ENCODE peak calls at places on chromosomes 13 and 19, in ten cellular contexts. One of them, this sample, is unnamed. For H3K4me1, the result is how much of the 10 kb centered on the place peaks cover.

GRCh38 chr19:49157445-49158224 is at the start of gene TRPM4:
- DNase-seq in left ventricle myocardium inferior: peak
- DNase-seq in A673: peak
- DNase-seq in adrenal gland: peak
- DNase-seq in heart left ventricle: peak
- DNase-seq in fibroblast of lung: peak
- DNase-seq in pancreas: peak
- DNase-seq in mammary epithelial cell: peak
- DNase-seq in IMR-90: peak
- DNase-seq in neural progenitor cell: peak
- DNase-seq in this sample: peak

GRCh38 chr13:51249767-51250741 is 27.9 kb downstream of the FAM124A start:
- DNase-seq in A673: no peak
- DNase-seq in neural progenitor cell: no peak
- DNase-seq in IMR-90: no peak
- DNase-seq in left ventricle myocardium inferior: no peak
- DNase-seq in adrenal gland: no peak
- DNase-seq in pancreas: no peak
- DNase-seq in fibroblast of lung: no peak
- DNase-seq in mammary epithelial cell: no peak
- DNase-seq in heart left ventricle: no peak
- DNase-seq in this sample: no peak

GRCh38 chr19:17393914-17394313 is at the start of gene CCDC194:
- DNase-seq in pancreas: no peak
- DNase-seq in neural progenitor cell: no peak
- DNase-seq in mammary epithelial cell: no peak
- DNase-seq in left ventricle myocardium inferior: no peak
- DNase-seq in A673: no peak
- DNase-seq in fibroblast of lung: no peak
- DNase-seq in adrenal gland: no peak
- DNase-seq in IMR-90: no peak
- DNase-seq in heart left ventricle: no peak
- DNase-seq in this sample: no peak

GRCh38 chr13:60591348-60591747 is 194.3 kb downstream of the TDRD3 start:
- DNase-seq in neural progenitor cell: no peak
- DNase-seq in mammary epithelial cell: peak
- DNase-seq in left ventricle myocardium inferior: no peak
- DNase-seq in IMR-90: peak
- DNase-seq in pancreas: no peak
- DNase-seq in fibroblast of lung: peak
- DNase-seq in adrenal gland: no peak
- DNase-seq in heart left ventricle: no peak
- DNase-seq in A673: peak
- DNase-seq in this sample: peak

GRCh38 chr13:22461854-22462565 is 718.8 kb upstream of the SGCG start:
- DNase-seq in mammary epithelial cell: no peak
- DNase-seq in pancreas: no peak
- DNase-seq in neural progenitor cell: no peak
- DNase-seq in IMR-90: no peak
- DNase-seq in fibroblast of lung: no peak
- DNase-seq in A673: no peak
- DNase-seq in heart left ventricle: no peak
- DNase-seq in adrenal gland: peak
- DNase-seq in left ventricle myocardium inferior: no peak
- DNase-seq in this sample: no peak

GRCh38 chr19:3516675-3517207 is 10.6 kb downstream of the FZR1 start:
- DNase-seq in heart left ventricle: no peak
- DNase-seq in left ventricle myocardium inferior: no peak
- DNase-seq in mammary epithelial cell: no peak
- DNase-seq in IMR-90: no peak
- DNase-seq in A673: no peak
- DNase-seq in adrenal gland: no peak
- DNase-seq in fibroblast of lung: no peak
- DNase-seq in pancreas: peak
- DNase-seq in neural progenitor cell: no peak
- DNase-seq in this sample: no peak

GRCh38 chr19:1975081-1975480 is 34.1 kb downstream of the CSNK1G2 start:
- DNase-seq in IMR-90: peak
- DNase-seq in adrenal gland: peak
- DNase-seq in heart left ventricle: no peak
- DNase-seq in mammary epithelial cell: no peak
- DNase-seq in left ventricle myocardium inferior: no peak
- DNase-seq in neural progenitor cell: no peak
- DNase-seq in A673: no peak
- DNase-seq in fibroblast of lung: no peak
- DNase-seq in pancreas: no peak
- DNase-seq in this sample: peak

GRCh38 chr19:43636121-43636683 is 3.4 kb downstream of the CADM4 start:
- DNase-seq in A673: no peak
- DNase-seq in adrenal gland: no peak
- DNase-seq in mammary epithelial cell: no peak
- DNase-seq in neural progenitor cell: peak
- DNase-seq in IMR-90: no peak
- DNase-seq in heart left ventricle: no peak
- DNase-seq in pancreas: no peak
- DNase-seq in left ventricle myocardium inferior: no peak
- DNase-seq in fibroblast of lung: peak
- DNase-seq in this sample: no peak

GRCh38 chr13:19845758-19846157 is 17.7 kb downstream of the ZMYM5 start:
- DNase-seq in fibroblast of lung: peak
- DNase-seq in IMR-90: peak
- DNase-seq in mammary epithelial cell: peak
- DNase-seq in adrenal gland: peak
- DNase-seq in heart left ventricle: peak
- DNase-seq in left ventricle myocardium inferior: no peak
- DNase-seq in neural progenitor cell: no peak
- DNase-seq in pancreas: no peak
- DNase-seq in A673: peak
- DNase-seq in this sample: no peak

GRCh38 chr19:3335431-3336350 is 30.7 kb upstream of the NFIC start:
- DNase-seq in heart left ventricle: peak
- DNase-seq in adrenal gland: peak
- DNase-seq in mammary epithelial cell: no peak
- DNase-seq in IMR-90: peak
- DNase-seq in neural progenitor cell: no peak
- DNase-seq in fibroblast of lung: peak
- DNase-seq in left ventricle myocardium inferior: peak
- DNase-seq in A673: no peak
- DNase-seq in pancreas: peak
- DNase-seq in this sample: peak

DNA sequence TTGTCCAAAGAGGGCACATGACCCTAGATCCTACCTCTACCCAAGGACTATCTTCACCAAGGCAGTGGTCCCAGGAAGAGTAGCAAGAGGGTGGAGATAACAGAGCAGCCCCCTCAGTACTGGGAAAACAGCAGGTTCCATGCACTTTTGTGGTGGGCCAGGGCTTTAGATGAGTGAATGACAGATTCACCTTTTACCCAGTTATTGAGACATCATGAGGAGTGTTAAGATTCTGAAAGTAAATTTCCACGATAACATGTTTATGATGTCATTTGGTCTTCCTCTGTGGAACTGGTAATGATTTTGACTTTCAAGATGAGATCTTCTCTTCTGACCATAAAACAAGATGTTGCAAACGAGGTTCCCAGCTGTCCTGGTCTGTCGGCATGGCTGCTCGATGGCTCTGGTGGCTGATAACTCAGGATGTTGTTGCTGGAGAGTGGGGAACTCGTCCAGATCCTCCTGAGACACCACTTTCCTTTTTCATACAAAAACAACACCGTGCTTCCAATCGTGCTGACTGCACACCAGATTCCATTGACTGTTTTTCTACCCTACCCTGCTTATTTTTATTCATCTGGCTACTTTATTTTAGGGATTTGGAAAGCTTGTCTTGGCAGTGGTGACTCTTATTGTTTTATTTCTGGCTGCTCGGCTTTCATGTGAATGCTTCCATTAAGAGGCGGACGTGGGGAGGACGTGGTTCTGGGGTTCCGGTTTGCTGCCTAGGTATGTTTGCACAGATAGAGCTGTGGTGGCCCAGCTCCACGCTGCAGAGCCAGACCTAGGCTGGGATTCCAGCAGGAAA is 88.5 kb downstream of the LRCH1 start:
- DNase-seq in heart left ventricle: peak
- DNase-seq in fibroblast of lung: peak
- DNase-seq in neural progenitor cell: no peak
- DNase-seq in A673: no peak
- DNase-seq in left ventricle myocardium inferior: peak
- DNase-seq in mammary epithelial cell: no peak
- DNase-seq in adrenal gland: peak
- DNase-seq in IMR-90: no peak
- DNase-seq in pancreas: no peak
- DNase-seq in this sample: peak
- H3K4me1 ChIP-seq in heart left ventricle: half or more
- H3K4me1 ChIP-seq in fibroblast of lung: under half
- H3K4me1 ChIP-seq in neural progenitor cell: under half
- H3K4me1 ChIP-seq in A673: half or more
- H3K4me1 ChIP-seq in left ventricle myocardium inferior: half or more
- H3K4me1 ChIP-seq in mammary epithelial cell: under half
- H3K4me1 ChIP-seq in adrenal gland: under half
- H3K4me1 ChIP-seq in IMR-90: under half
- H3K4me1 ChIP-seq in pancreas: under half
- H3K4me1 ChIP-seq in this sample: half or more

GRCh38 chr19:12260236-12260635 is 34.4 kb downstream of the ZNF44 start:
- DNase-seq in heart left ventricle: no peak
- DNase-seq in A673: no peak
- DNase-seq in neural progenitor cell: no peak
- DNase-seq in IMR-90: no peak
- DNase-seq in mammary epithelial cell: no peak
- DNase-seq in left ventricle myocardium inferior: no peak
- DNase-seq in fibroblast of lung: no peak
- DNase-seq in adrenal gland: no peak
- DNase-seq in pancreas: no peak
- DNase-seq in this sample: no peak

GRCh38 chr19:12261554-12261953 is 33.1 kb downstream of the ZNF44 start:
- DNase-seq in fibroblast of lung: no peak
- DNase-seq in neural progenitor cell: no peak
- DNase-seq in left ventricle myocardium inferior: no peak
- DNase-seq in pancreas: no peak
- DNase-seq in adrenal gland: no peak
- DNase-seq in IMR-90: no peak
- DNase-seq in heart left ventricle: no peak
- DNase-seq in mammary epithelial cell: no peak
- DNase-seq in A673: no peak
- DNase-seq in this sample: no peak

GRCh38 chr19:12270854-12271253 is 23.8 kb downstream of the ZNF44 start:
- DNase-seq in mammary epithelial cell: no peak
- DNase-seq in fibroblast of lung: no peak
- DNase-seq in neural progenitor cell: no peak
- DNase-seq in IMR-90: no peak
- DNase-seq in left ventricle myocardium inferior: no peak
- DNase-seq in pancreas: no peak
- DNase-seq in heart left ventricle: no peak
- DNase-seq in adrenal gland: no peak
- DNase-seq in A673: no peak
- DNase-seq in this sample: no peak

GRCh38 chr19:12260861-12261260 is 33.8 kb downstream of the ZNF44 start:
- DNase-seq in neural progenitor cell: no peak
- DNase-seq in heart left ventricle: no peak
- DNase-seq in mammary epithelial cell: no peak
- DNase-seq in adrenal gland: no peak
- DNase-seq in pancreas: no peak
- DNase-seq in left ventricle myocardium inferior: no peak
- DNase-seq in IMR-90: no peak
- DNase-seq in A673: no peak
- DNase-seq in fibroblast of lung: no peak
- DNase-seq in this sample: no peak

GRCh38 chr19:12265921-12266704 is 28.6 kb downstream of the ZNF44 start:
- DNase-seq in A673: no peak
- DNase-seq in pancreas: peak
- DNase-seq in heart left ventricle: no peak
- DNase-seq in adrenal gland: no peak
- DNase-seq in IMR-90: no peak
- DNase-seq in fibroblast of lung: no peak
- DNase-seq in neural progenitor cell: no peak
- DNase-seq in left ventricle myocardium inferior: no peak
- DNase-seq in mammary epithelial cell: no peak
- DNase-seq in this sample: no peak
- H3K4me3 ChIP-seq in A673: no peak
- H3K4me3 ChIP-seq in pancreas: no peak
- H3K4me3 ChIP-seq in heart left ventricle: no peak
- H3K4me3 ChIP-seq in adrenal gland: no peak
- H3K4me3 ChIP-seq in IMR-90: no peak
- H3K4me3 ChIP-seq in fibroblast of lung: no peak
- H3K4me3 ChIP-seq in neural progenitor cell: no peak
- H3K4me3 ChIP-seq in left ventricle myocardium inferior: no peak
- H3K4me3 ChIP-seq in mammary epithelial cell: no peak
- H3K4me3 ChIP-seq in this sample: no peak

DNA sequence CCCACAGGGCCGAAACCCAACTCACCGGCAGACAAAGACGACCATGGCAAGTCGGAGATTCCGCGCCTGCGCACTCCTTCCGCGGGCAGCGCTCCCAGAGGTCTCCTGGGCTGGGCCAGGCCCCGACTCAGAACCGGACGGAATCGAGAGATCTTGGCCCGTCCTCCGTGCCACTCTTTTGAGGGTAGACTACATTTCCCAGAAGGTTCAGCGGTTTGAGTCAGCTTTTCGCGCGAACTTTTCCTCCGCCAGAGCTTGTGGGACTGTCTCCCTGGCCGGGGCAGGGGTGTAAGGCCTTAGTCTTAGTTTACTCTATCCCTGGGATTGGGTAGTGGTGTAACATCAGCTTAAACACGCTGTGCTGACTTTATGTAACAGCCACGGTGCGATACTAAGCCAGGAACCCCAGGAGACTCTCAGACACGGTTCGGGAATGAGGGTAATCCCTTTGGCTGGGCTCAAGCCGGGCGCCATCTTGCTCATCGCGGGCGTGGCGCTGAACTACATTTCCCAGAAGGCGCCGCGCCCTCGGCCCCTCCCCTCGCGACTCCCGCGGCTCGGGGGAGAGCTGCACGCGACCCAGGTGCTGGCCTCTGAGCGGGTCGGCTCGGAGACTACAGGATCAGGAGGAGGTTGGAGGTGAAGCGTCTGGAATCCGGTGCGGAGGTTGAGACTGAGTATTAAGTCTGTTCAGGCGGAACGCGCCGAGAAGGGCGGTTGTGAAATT is at the start of gene ZNF260:
- DNase-seq in heart left ventricle: peak
- DNase-seq in neural progenitor cell: peak
- DNase-seq in adrenal gland: peak
- DNase-seq in left ventricle myocardium inferior: peak
- DNase-seq in mammary epithelial cell: peak
- DNase-seq in fibroblast of lung: peak
- DNase-seq in IMR-90: peak
- DNase-seq in pancreas: peak
- DNase-seq in A673: peak
- DNase-seq in this sample: peak
- TF ChIP-seq CTCF in heart left ventricle: no peak
- TF ChIP-seq CTCF in neural progenitor cell: no peak
- TF ChIP-seq CTCF in adrenal gland: no peak
- TF ChIP-seq CTCF in left ventricle myocardium inferior: no peak
- TF ChIP-seq CTCF in mammary epithelial cell: peak
- TF ChIP-seq CTCF in fibroblast of lung: no peak
- TF ChIP-seq CTCF in IMR-90: peak
- TF ChIP-seq CTCF in pancreas: no peak
- TF ChIP-seq CTCF in A673: no peak
- TF ChIP-seq CTCF in this sample: no peak

GRCh38 chr19:8107301-8107903 is 42.0 kb downstream of the FBN3 start:
- DNase-seq in A673: no peak
- DNase-seq in fibroblast of lung: no peak
- DNase-seq in adrenal gland: no peak
- DNase-seq in pancreas: no peak
- DNase-seq in mammary epithelial cell: no peak
- DNase-seq in IMR-90: no peak
- DNase-seq in left ventricle myocardium inferior: no peak
- DNase-seq in neural progenitor cell: no peak
- DNase-seq in heart left ventricle: no peak
- DNase-seq in this sample: no peak
- H3K4me1 ChIP-seq in A673: under half
- H3K4me1 ChIP-seq in fibroblast of lung: under half
- H3K4me1 ChIP-seq in adrenal gland: under half
- H3K4me1 ChIP-seq in pancreas: under half
- H3K4me1 ChIP-seq in mammary epithelial cell: under half
- H3K4me1 ChIP-seq in IMR-90: under half
- H3K4me1 ChIP-seq in left ventricle myocardium inferior: under half
- H3K4me1 ChIP-seq in neural progenitor cell: under half
- H3K4me1 ChIP-seq in heart left ventricle: under half
- H3K4me1 ChIP-seq in this sample: under half

This sample was measured in cardiac muscle cell.